ENCODE peak calls at places on chromosomes 1 and 21, in ten cellular contexts. One of them, this sample, is unnamed.

GRCh38 chr1:233732206-233732605 is 118.3 kb downstream of the KCNK1 start:
- DNase-seq in D721Med: no peak
- DNase-seq in HFF-Myc: no peak
- DNase-seq in CD8-positive, alpha-beta T cell: no peak
- DNase-seq in stimulated activated naive CD8-positive, alpha-beta T cell treated with anti-CD3 and anti-CD28 coated beads, Interleukin-15, Interleukin-2, amounts not matched to agents 100 U/mL and 50 U/mL, for 24 hours: no peak
- DNase-seq in NCI-H2029: no peak
- DNase-seq in GM12891: no peak
- DNase-seq in CD4-positive, CD25-positive, alpha-beta regulatory T cell: no peak
- DNase-seq in glutamatergic neuron: no peak
- DNase-seq in T follicular helper cell: no peak
- DNase-seq in this sample: no peak

GRCh38 chr21:39087238-39087975 is 95.8 kb downstream of the PSMG1 start:
- DNase-seq in stimulated activated naive CD8-positive, alpha-beta T cell treated with anti-CD3 and anti-CD28 coated beads, Interleukin-15, Interleukin-2, amounts not matched to agents 100 U/mL and 50 U/mL, for 24 hours: no peak
- DNase-seq in NCI-H2029: no peak
- DNase-seq in CD4-positive, CD25-positive, alpha-beta regulatory T cell: no peak
- DNase-seq in CD8-positive, alpha-beta T cell: no peak
- DNase-seq in D721Med: no peak
- DNase-seq in GM12891: no peak
- DNase-seq in glutamatergic neuron: no peak
- DNase-seq in HFF-Myc: no peak
- DNase-seq in T follicular helper cell: no peak
- DNase-seq in this sample: no peak

GRCh38 chr1:226845624-226846023 is 24.8 kb upstream of the PSEN2 start:
- DNase-seq in CD8-positive, alpha-beta T cell: no peak
- DNase-seq in glutamatergic neuron: no peak
- DNase-seq in T follicular helper cell: no peak
- DNase-seq in NCI-H2029: no peak
- DNase-seq in CD4-positive, CD25-positive, alpha-beta regulatory T cell: no peak
- DNase-seq in GM12891: no peak
- DNase-seq in D721Med: no peak
- DNase-seq in stimulated activated naive CD8-positive, alpha-beta T cell treated with anti-CD3 and anti-CD28 coated beads, Interleukin-15, Interleukin-2, amounts not matched to agents 100 U/mL and 50 U/mL, for 24 hours: no peak
- DNase-seq in HFF-Myc: no peak
- DNase-seq in this sample: no peak

GRCh38 chr1:228013322-228014234 is 6.8 kb downstream of the WNT3A start:
- DNase-seq in stimulated activated naive CD8-positive, alpha-beta T cell treated with anti-CD3 and anti-CD28 coated beads, Interleukin-15, Interleukin-2, amounts not matched to agents 100 U/mL and 50 U/mL, for 24 hours: no peak
- DNase-seq in NCI-H2029: no peak
- DNase-seq in CD4-positive, CD25-positive, alpha-beta regulatory T cell: no peak
- DNase-seq in glutamatergic neuron: no peak
- DNase-seq in D721Med: no peak
- DNase-seq in T follicular helper cell: no peak
- DNase-seq in GM12891: no peak
- DNase-seq in CD8-positive, alpha-beta T cell: no peak
- DNase-seq in HFF-Myc: no peak
- DNase-seq in this sample: no peak

GRCh38 chr1:243950166-243950565 is 100.1 kb upstream of the AKT3 start:
- DNase-seq in HFF-Myc: no peak
- DNase-seq in D721Med: no peak
- DNase-seq in glutamatergic neuron: no peak
- DNase-seq in CD4-positive, CD25-positive, alpha-beta regulatory T cell: no peak
- DNase-seq in GM12891: no peak
- DNase-seq in CD8-positive, alpha-beta T cell: no peak
- DNase-seq in T follicular helper cell: no peak
- DNase-seq in NCI-H2029: no peak
- DNase-seq in stimulated activated naive CD8-positive, alpha-beta T cell treated with anti-CD3 and anti-CD28 coated beads, Interleukin-15, Interleukin-2, amounts not matched to agents 100 U/mL and 50 U/mL, for 24 hours: no peak
- DNase-seq in this sample: no peak

GRCh38 chr1:228318823-228319241 is 87.8 kb downstream of the TRIM11 start:
- DNase-seq in GM12891: no peak
- DNase-seq in T follicular helper cell: no peak
- DNase-seq in NCI-H2029: no peak
- DNase-seq in glutamatergic neuron: no peak
- DNase-seq in CD8-positive, alpha-beta T cell: no peak
- DNase-seq in HFF-Myc: no peak
- DNase-seq in D721Med: no peak
- DNase-seq in stimulated activated naive CD8-positive, alpha-beta T cell treated with anti-CD3 and anti-CD28 coated beads, Interleukin-15, Interleukin-2, amounts not matched to agents 100 U/mL and 50 U/mL, for 24 hours: no peak
- DNase-seq in CD4-positive, CD25-positive, alpha-beta regulatory T cell: no peak
- DNase-seq in this sample: no peak

GRCh38 chr1:9289724-9290493 is 2.8 kb upstream of the SPSB1 start:
- DNase-seq in D721Med: no peak
- DNase-seq in GM12891: no peak
- DNase-seq in HFF-Myc: no peak
- DNase-seq in stimulated activated naive CD8-positive, alpha-beta T cell treated with anti-CD3 and anti-CD28 coated beads, Interleukin-15, Interleukin-2, amounts not matched to agents 100 U/mL and 50 U/mL, for 24 hours: no peak
- DNase-seq in T follicular helper cell: no peak
- DNase-seq in CD4-positive, CD25-positive, alpha-beta regulatory T cell: no peak
- DNase-seq in NCI-H2029: no peak
- DNase-seq in CD8-positive, alpha-beta T cell: no peak
- DNase-seq in glutamatergic neuron: no peak
- DNase-seq in this sample: no peak

GRCh38 chr1:119743776-119744597 is 24.7 kb downstream of the HMGCS2 start:
- DNase-seq in CD4-positive, CD25-positive, alpha-beta regulatory T cell: no peak
- DNase-seq in HFF-Myc: peak; percentile 49
- DNase-seq in glutamatergic neuron: peak; percentile 73
- DNase-seq in stimulated activated naive CD8-positive, alpha-beta T cell treated with anti-CD3 and anti-CD28 coated beads, Interleukin-15, Interleukin-2, amounts not matched to agents 100 U/mL and 50 U/mL, for 24 hours: peak; percentile 62
- DNase-seq in GM12891: peak; percentile 58
- DNase-seq in D721Med: peak; percentile 50
- DNase-seq in T follicular helper cell: peak; percentile 11
- DNase-seq in NCI-H2029: peak; percentile 40
- DNase-seq in CD8-positive, alpha-beta T cell: peak; percentile 48
- DNase-seq in this sample: peak; percentile 16

GRCh38 chr1:65490231-65491009 is 70.0 kb downstream of the LEPR start:
- DNase-seq in T follicular helper cell: no peak
- DNase-seq in glutamatergic neuron: no peak
- DNase-seq in stimulated activated naive CD8-positive, alpha-beta T cell treated with anti-CD3 and anti-CD28 coated beads, Interleukin-15, Interleukin-2, amounts not matched to agents 100 U/mL and 50 U/mL, for 24 hours: no peak
- DNase-seq in CD8-positive, alpha-beta T cell: no peak
- DNase-seq in HFF-Myc: no peak
- DNase-seq in NCI-H2029: no peak
- DNase-seq in CD4-positive, CD25-positive, alpha-beta regulatory T cell: no peak
- DNase-seq in GM12891: no peak
- DNase-seq in D721Med: no peak
- DNase-seq in this sample: no peak

GRCh38 chr1:14334336-14335176 is 263.9 kb upstream of the KAZN start:
- DNase-seq in stimulated activated naive CD8-positive, alpha-beta T cell treated with anti-CD3 and anti-CD28 coated beads, Interleukin-15, Interleukin-2, amounts not matched to agents 100 U/mL and 50 U/mL, for 24 hours: no peak
- DNase-seq in CD8-positive, alpha-beta T cell: no peak
- DNase-seq in D721Med: no peak
- DNase-seq in NCI-H2029: peak; percentile 31
- DNase-seq in CD4-positive, CD25-positive, alpha-beta regulatory T cell: no peak
- DNase-seq in HFF-Myc: no peak
- DNase-seq in GM12891: no peak
- DNase-seq in T follicular helper cell: no peak
- DNase-seq in glutamatergic neuron: no peak
- DNase-seq in this sample: no peak

GRCh38 chr1:18100060-18100459 is 7.5 kb upstream of the IGSF21 start:
- DNase-seq in NCI-H2029: no peak
- DNase-seq in HFF-Myc: no peak
- DNase-seq in GM12891: no peak
- DNase-seq in CD4-positive, CD25-positive, alpha-beta regulatory T cell: no peak
- DNase-seq in CD8-positive, alpha-beta T cell: no peak
- DNase-seq in glutamatergic neuron: no peak
- DNase-seq in stimulated activated naive CD8-positive, alpha-beta T cell treated with anti-CD3 and anti-CD28 coated beads, Interleukin-15, Interleukin-2, amounts not matched to agents 100 U/mL and 50 U/mL, for 24 hours: no peak
- DNase-seq in T follicular helper cell: no peak
- DNase-seq in D721Med: no peak
- DNase-seq in this sample: no peak

GRCh38 chr1:32870615-32871363 is at the start of gene FNDC5:
- DNase-seq in glutamatergic neuron: peak; percentile 63
- DNase-seq in CD4-positive, CD25-positive, alpha-beta regulatory T cell: no peak
- DNase-seq in CD8-positive, alpha-beta T cell: no peak
- DNase-seq in HFF-Myc: no peak
- DNase-seq in stimulated activated naive CD8-positive, alpha-beta T cell treated with anti-CD3 and anti-CD28 coated beads, Interleukin-15, Interleukin-2, amounts not matched to agents 100 U/mL and 50 U/mL, for 24 hours: no peak
- DNase-seq in D721Med: no peak
- DNase-seq in GM12891: no peak
- DNase-seq in T follicular helper cell: no peak
- DNase-seq in NCI-H2029: no peak
- DNase-seq in this sample: peak; percentile 37

GRCh38 chr1:20172033-20172588 is 13.8 kb upstream of the UBXN10 start:
- DNase-seq in HFF-Myc: no peak
- DNase-seq in D721Med: no peak
- DNase-seq in glutamatergic neuron: no peak
- DNase-seq in stimulated activated naive CD8-positive, alpha-beta T cell treated with anti-CD3 and anti-CD28 coated beads, Interleukin-15, Interleukin-2, amounts not matched to agents 100 U/mL and 50 U/mL, for 24 hours: no peak
- DNase-seq in NCI-H2029: peak; percentile 64
- DNase-seq in GM12891: no peak
- DNase-seq in T follicular helper cell: no peak
- DNase-seq in CD4-positive, CD25-positive, alpha-beta regulatory T cell: no peak
- DNase-seq in CD8-positive, alpha-beta T cell: no peak
- DNase-seq in this sample: no peak

GRCh38 chr1:119438761-119439160 is 23.8 kb downstream of the HSD3B2 start:
- DNase-seq in CD4-positive, CD25-positive, alpha-beta regulatory T cell: no peak
- DNase-seq in NCI-H2029: no peak
- DNase-seq in stimulated activated naive CD8-positive, alpha-beta T cell treated with anti-CD3 and anti-CD28 coated beads, Interleukin-15, Interleukin-2, amounts not matched to agents 100 U/mL and 50 U/mL, for 24 hours: no peak
- DNase-seq in CD8-positive, alpha-beta T cell: no peak
- DNase-seq in HFF-Myc: no peak
- DNase-seq in GM12891: no peak
- DNase-seq in glutamatergic neuron: no peak
- DNase-seq in T follicular helper cell: no peak
- DNase-seq in D721Med: no peak
- DNase-seq in this sample: no peak